ENCODE peak calls at places on chromosomes 1 and 21, in ten cellular contexts. I, P, B, V, L, Z, R, Y, C and T are unnamed samples.

GRCh38 chr1:31101147-31101502 is 35.6 kb upstream of the PUM1 start:
- DNase-seq in I (no peak), P (no peak), B (peak; percentile 85), V (no peak), L (no peak), Z (no peak), R (no peak), Y (no peak), C (no peak), T (no peak)

GRCh38 chr1:6723621-6724428 is 22.2 kb upstream of the DNAJC11 start:
- DNase-seq in I (no peak), P (no peak), B (no peak), V (no peak), L (no peak), Z (no peak), R (no peak), Y (peak; percentile 28), C (no peak), T (no peak)

GRCh38 chr1:75373542-75374159 is 237.3 kb downstream of the SLC44A5 start:
- DNase-seq in I (no peak), P (no peak), B (no peak), V (no peak), L (no peak), Z (no peak), R (no peak), Y (peak; percentile 66), C (no peak), T (no peak)

GRCh38 chr1:66801176-66801575 is at the start of gene INSL5:
- DNase-seq in I (no peak), P (no peak), B (no peak), V (no peak), L (no peak), Z (no peak), R (no peak), Y (no peak), C (no peak), T (no peak)

GRCh38 chr1:65148548-65149390 is 766 bp downstream of the AK4 start:
- DNase-seq in I (peak; percentile 53), P (peak; percentile 54), B (peak; percentile 51), V (peak; percentile 89), L (peak; percentile 43), Z (no peak), R (peak; percentile 95), Y (peak; percentile 78), C (peak; percentile 12), T (peak; percentile 85)

GRCh38 chr21:42554251-42554937 is 40.7 kb downstream of the SLC37A1 start:
- DNase-seq in I (no peak), P (peak; percentile 88), B (no peak), V (no peak), L (no peak), Z (no peak), R (no peak), Y (no peak), C (no peak), T (peak; percentile 50)

GRCh38 chr1:68065766-68066165 is 15.3 kb upstream of the DIRAS3 start:
- DNase-seq in I (no peak), P (no peak), B (no peak), V (no peak), L (no peak), Z (no peak), R (no peak), Y (no peak), C (no peak), T (no peak)

GRCh38 chr1:41537788-41538351 is 53.4 kb upstream of the EDN2 start:
- DNase-seq in I (no peak), P (no peak), B (no peak), V (no peak), L (no peak), Z (peak; percentile 59), R (no peak), Y (peak; percentile 53), C (peak; percentile 82), T (peak; percentile 71)

GRCh38 chr1:24289937-24290595 is 29.1 kb upstream of the GRHL3 start:
- DNase-seq in I (no peak), P (peak; percentile 84), B (no peak), V (peak; percentile 94), L (no peak), Z (peak; percentile 67), R (no peak), Y (peak; percentile 85), C (peak; percentile 93), T (peak; percentile 95)

GRCh38 chr1:180230791-180231505 is 884 bp downstream of the LHX4 start:
- DNase-seq in I (no peak), P (no peak), B (no peak), V (peak; percentile 88), L (no peak), Z (no peak), R (no peak), Y (no peak), C (peak; percentile 34), T (peak; percentile 55)

GRCh38 chr1:165873481-165873880 is 46.1 kb downstream of the UCK2 start:
- DNase-seq in I (no peak), P (no peak), B (no peak), V (no peak), L (no peak), Z (no peak), R (no peak), Y (no peak), C (no peak), T (no peak)

GRCh38 chr1:165874643-165875042 is 47.2 kb downstream of the UCK2 start:
- DNase-seq in I (no peak), P (no peak), B (no peak), V (no peak), L (no peak), Z (no peak), R (no peak), Y (no peak), C (no peak), T (no peak)

GRCh38 chr1:165875171-165875570 is 47.8 kb downstream of the UCK2 start:
- DNase-seq in I (no peak), P (no peak), B (no peak), V (no peak), L (no peak), Z (peak; percentile 59), R (no peak), Y (no peak), C (no peak), T (no peak)

GRCh38 chr1:165869343-165869742 is 41.9 kb downstream of the UCK2 start:
- DNase-seq in I (no peak), P (no peak), B (no peak), V (no peak), L (no peak), Z (no peak), R (no peak), Y (no peak), C (no peak), T (no peak)

GRCh38 chr1:165871311-165872067 is 44.1 kb downstream of the UCK2 start:
- DNase-seq in I (no peak), P (no peak), B (peak; percentile 67), V (no peak), L (no peak), Z (peak; percentile 63), R (no peak), Y (no peak), C (peak; percentile 54), T (no peak)
- TF ChIP-seq POLR2AphosphoS5 in I (no peak), P (no peak), B (no peak), V (peak; percentile 37), L (no peak), Z (no peak), R (no peak), Y (no peak), C (no peak), T (no peak)

GRCh38 chr1:177208920-177209319 is 38.2 kb downstream of the BRINP2 start:
- DNase-seq in I (no peak), P (no peak), B (no peak), V (no peak), L (no peak), Z (no peak), R (no peak), Y (no peak), C (no peak), T (no peak)
- TF ChIP-seq POLR2AphosphoS5 in I (no peak), P (no peak), B (no peak), V (no peak), L (no peak), Z (no peak), R (no peak), Y (no peak), C (no peak), T (no peak)

GRCh38 chr1:154446292-154446691 is 41.1 kb downstream of the IL6R start:
- DNase-seq in I (no peak), P (no peak), B (no peak), V (no peak), L (no peak), Z (no peak), R (no peak), Y (no peak), C (no peak), T (peak; percentile 80)
- TF ChIP-seq POLR2AphosphoS5 in I (no peak), P (no peak), B (no peak), V (peak; percentile 59), L (no peak), Z (peak; percentile 61), R (peak; percentile 87), Y (no peak), C (no peak), T (peak; percentile 12)

GRCh38 chr1:85607126-85607912 is 26.8 kb downstream of the CCN1 start:
- DNase-seq in I (no peak), P (no peak), B (no peak), V (no peak), L (no peak), Z (no peak), R (no peak), Y (no peak), C (peak; percentile 91), T (no peak)
- TF ChIP-seq POLR2AphosphoS5 in I (no peak), P (no peak), B (no peak), V (no peak), L (no peak), Z (no peak), R (no peak), Y (no peak), C (peak; percentile 81), T (no peak)

DNA sequence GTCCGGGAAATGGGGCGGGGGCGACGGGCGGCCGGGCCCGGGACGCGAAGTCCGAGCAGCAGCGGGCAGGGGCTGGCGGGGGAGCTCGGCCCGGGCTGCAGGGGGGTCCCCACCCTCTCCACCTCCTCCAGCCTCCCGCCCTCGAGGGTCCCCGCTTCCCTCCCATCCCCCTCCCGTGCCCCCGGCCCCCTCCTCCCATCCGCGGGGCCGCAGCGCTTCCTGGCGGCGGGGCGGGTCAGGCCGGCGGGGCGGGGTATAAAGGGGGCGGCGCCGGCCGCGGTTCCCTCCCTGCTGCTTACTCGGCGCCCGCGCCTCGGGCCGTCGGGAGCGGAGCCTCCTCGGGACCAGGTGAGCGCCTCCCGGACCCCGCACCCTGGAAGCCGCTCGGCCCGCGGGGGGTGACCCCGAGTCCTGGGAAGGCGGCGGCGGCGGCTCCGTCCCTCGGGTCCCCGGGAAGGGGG is at the start of gene COL6A2:
- DNase-seq in I (peak; percentile 30), P (peak; percentile 25), B (peak; percentile 87), V (peak; percentile 92), L (peak; percentile 44), Z (peak; percentile 45), R (peak; percentile 92), Y (peak; percentile 83), C (no peak), T (peak; percentile 91)
- TF ChIP-seq POLR2AphosphoS5 in I (no peak), P (no peak), B (no peak), V (peak; percentile 69), L (no peak), Z (peak; percentile 41), R (peak; percentile 81), Y (peak; percentile 76), C (no peak), T (peak; percentile 96)

GRCh38 chr1:116515702-116516101 is 55.1 kb downstream of the CD58 start:
- DNase-seq in I (no peak), P (no peak), B (no peak), V (no peak), L (no peak), Z (no peak), R (no peak), Y (no peak), C (no peak), T (no peak)
- TF ChIP-seq POLR2AphosphoS5 in I (no peak), P (no peak), B (no peak), V (no peak), L (no peak), Z (no peak), R (no peak), Y (no peak), C (no peak), T (no peak)